ENCODE peak calls at places on chromosomes 16 and 17, in nine cellular contexts. One of them, this sample, is unnamed.

GRCh38 chr16:26952411-26952810 is 114.3 kb upstream of the C16orf82 start:
- DNase-seq in fibroblast of lung: no peak
- DNase-seq in cardiac muscle cell: no peak
- DNase-seq in CD4-positive, alpha-beta memory T cell: no peak
- DNase-seq in stomach: no peak
- DNase-seq in AG04450: no peak
- DNase-seq in psoas muscle: no peak
- DNase-seq in mesendoderm: peak
- DNase-seq in small intestine: no peak
- DNase-seq in this sample: no peak

GRCh38 chr16:22070361-22071351 is 21.7 kb upstream of the VWA3A start:
- DNase-seq in fibroblast of lung: peak
- DNase-seq in cardiac muscle cell: no peak
- DNase-seq in CD4-positive, alpha-beta memory T cell: no peak
- DNase-seq in stomach: peak
- DNase-seq in AG04450: no peak
- DNase-seq in psoas muscle: peak
- DNase-seq in mesendoderm: no peak
- DNase-seq in small intestine: no peak
- DNase-seq in this sample: no peak

GRCh38 chr17:64423881-64424280 is 25.0 kb upstream of the MILR1 start:
- DNase-seq in fibroblast of lung: peak
- DNase-seq in cardiac muscle cell: no peak
- DNase-seq in CD4-positive, alpha-beta memory T cell: no peak
- DNase-seq in stomach: no peak
- DNase-seq in AG04450: no peak
- DNase-seq in psoas muscle: no peak
- DNase-seq in mesendoderm: no peak
- DNase-seq in small intestine: peak
- DNase-seq in this sample: no peak

GRCh38 chr17:77188084-77189066 is 47.6 kb downstream of the SEC14L1 start:
- DNase-seq in fibroblast of lung: peak
- DNase-seq in cardiac muscle cell: no peak
- DNase-seq in CD4-positive, alpha-beta memory T cell: no peak
- DNase-seq in stomach: no peak
- DNase-seq in AG04450: no peak
- DNase-seq in psoas muscle: no peak
- DNase-seq in mesendoderm: no peak
- DNase-seq in small intestine: no peak
- DNase-seq in this sample: no peak

GRCh38 chr17:8004899-8005298 is 2.5 kb downstream of the GUCY2D start:
- DNase-seq in fibroblast of lung: peak
- DNase-seq in cardiac muscle cell: no peak
- DNase-seq in CD4-positive, alpha-beta memory T cell: no peak
- DNase-seq in stomach: no peak
- DNase-seq in AG04450: peak
- DNase-seq in psoas muscle: no peak
- DNase-seq in mesendoderm: peak
- DNase-seq in small intestine: no peak
- DNase-seq in this sample: no peak

GRCh38 chr16:82776466-82777146 is 149.8 kb downstream of the CDH13 start:
- DNase-seq in fibroblast of lung: no peak
- DNase-seq in cardiac muscle cell: no peak
- DNase-seq in CD4-positive, alpha-beta memory T cell: no peak
- DNase-seq in stomach: no peak
- DNase-seq in AG04450: no peak
- DNase-seq in psoas muscle: no peak
- DNase-seq in mesendoderm: no peak
- DNase-seq in small intestine: no peak
- DNase-seq in this sample: no peak

GRCh38 chr17:36726199-36726598 is 124.8 kb downstream of the MRM1 start:
- DNase-seq in fibroblast of lung: no peak
- DNase-seq in cardiac muscle cell: no peak
- DNase-seq in CD4-positive, alpha-beta memory T cell: no peak
- DNase-seq in stomach: no peak
- DNase-seq in AG04450: no peak
- DNase-seq in psoas muscle: no peak
- DNase-seq in mesendoderm: no peak
- DNase-seq in small intestine: no peak
- DNase-seq in this sample: no peak

GRCh38 chr17:47304191-47304590 is 19.6 kb upstream of the EFCAB13 start:
- DNase-seq in fibroblast of lung: no peak
- DNase-seq in cardiac muscle cell: no peak
- DNase-seq in CD4-positive, alpha-beta memory T cell: no peak
- DNase-seq in stomach: no peak
- DNase-seq in AG04450: no peak
- DNase-seq in psoas muscle: no peak
- DNase-seq in mesendoderm: peak
- DNase-seq in small intestine: no peak
- DNase-seq in this sample: no peak

GRCh38 chr16:28317040-28317880 is 24.9 kb downstream of the SBK1 start:
- DNase-seq in fibroblast of lung: peak
- DNase-seq in cardiac muscle cell: peak
- DNase-seq in CD4-positive, alpha-beta memory T cell: peak
- DNase-seq in stomach: peak
- DNase-seq in AG04450: no peak
- DNase-seq in psoas muscle: peak
- DNase-seq in mesendoderm: peak
- DNase-seq in small intestine: peak
- DNase-seq in this sample: no peak

GRCh38 chr17:56824503-56824902 is 9.2 kb downstream of the C17orf67 start:
- DNase-seq in fibroblast of lung: no peak
- DNase-seq in cardiac muscle cell: no peak
- DNase-seq in CD4-positive, alpha-beta memory T cell: no peak
- DNase-seq in stomach: no peak
- DNase-seq in AG04450: no peak
- DNase-seq in psoas muscle: no peak
- DNase-seq in mesendoderm: no peak
- DNase-seq in small intestine: no peak
- DNase-seq in this sample: no peak

GRCh38 chr16:47872228-47872627 is 283.6 kb downstream of the ABCC12 start:
- DNase-seq in fibroblast of lung: no peak
- DNase-seq in cardiac muscle cell: no peak
- DNase-seq in CD4-positive, alpha-beta memory T cell: no peak
- DNase-seq in stomach: no peak
- DNase-seq in AG04450: no peak
- DNase-seq in psoas muscle: no peak
- DNase-seq in mesendoderm: no peak
- DNase-seq in small intestine: no peak
- DNase-seq in this sample: no peak

GRCh38 chr17:44921122-44921882 is 6.0 kb upstream of the GFAP start:
- DNase-seq in fibroblast of lung: no peak
- DNase-seq in cardiac muscle cell: peak
- DNase-seq in CD4-positive, alpha-beta memory T cell: no peak
- DNase-seq in stomach: no peak
- DNase-seq in AG04450: no peak
- DNase-seq in psoas muscle: no peak
- DNase-seq in mesendoderm: peak
- DNase-seq in small intestine: no peak
- DNase-seq in this sample: no peak

GRCh38 chr16:35692824-35693223 is 2233.4 kb downstream of the TP53TG3F start:
- DNase-seq in fibroblast of lung: no peak
- DNase-seq in cardiac muscle cell: no peak
- DNase-seq in CD4-positive, alpha-beta memory T cell: no peak
- DNase-seq in stomach: no peak
- DNase-seq in AG04450: no peak
- DNase-seq in psoas muscle: no peak
- DNase-seq in mesendoderm: no peak
- DNase-seq in small intestine: no peak
- DNase-seq in this sample: no peak

DNA sequence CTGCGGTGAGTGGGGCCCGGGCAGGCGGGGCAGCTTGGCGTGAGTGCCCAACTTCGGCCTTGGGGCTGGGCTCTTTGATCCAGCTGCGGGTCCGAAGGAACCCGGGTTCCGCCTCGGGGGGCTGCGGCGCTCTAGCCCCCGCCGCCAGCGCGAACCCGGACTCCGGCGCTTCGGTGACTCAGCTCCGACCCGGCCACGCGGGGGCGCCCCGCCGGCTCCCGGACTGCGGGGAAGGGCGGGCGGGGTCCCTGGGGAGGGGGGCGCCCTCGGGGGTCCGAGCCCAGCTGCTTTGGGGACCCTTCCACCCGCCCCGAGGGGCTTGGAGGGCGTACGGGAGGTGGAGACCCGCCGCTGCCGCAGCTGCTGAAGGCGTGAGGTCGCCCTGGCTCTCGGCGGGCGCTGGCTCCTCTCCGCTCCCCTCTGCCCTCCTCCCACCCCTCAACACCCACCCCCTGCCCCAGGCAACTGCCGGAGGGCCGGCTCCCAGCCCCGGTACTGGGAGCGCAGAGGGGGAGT is 461 bp downstream of the CPNE2 start:
- DNase-seq in fibroblast of lung: no peak
- DNase-seq in cardiac muscle cell: peak
- DNase-seq in CD4-positive, alpha-beta memory T cell: no peak
- DNase-seq in stomach: peak
- DNase-seq in AG04450: no peak
- DNase-seq in psoas muscle: peak
- DNase-seq in mesendoderm: peak
- DNase-seq in small intestine: peak
- DNase-seq in this sample: no peak
- H3K27ac ChIP-seq in fibroblast of lung: no peak
- H3K27ac ChIP-seq in cardiac muscle cell: no peak
- H3K27ac ChIP-seq in CD4-positive, alpha-beta memory T cell: no peak
- H3K27ac ChIP-seq in stomach: peak
- H3K27ac ChIP-seq in AG04450: no peak
- H3K27ac ChIP-seq in psoas muscle: peak
- H3K27ac ChIP-seq in mesendoderm: no peak
- H3K27ac ChIP-seq in small intestine: peak
- H3K27ac ChIP-seq in this sample: no peak

GRCh38 chr17:28159004-28159403 is 116.5 kb downstream of the NLK start:
- DNase-seq in fibroblast of lung: no peak
- DNase-seq in cardiac muscle cell: no peak
- DNase-seq in CD4-positive, alpha-beta memory T cell: no peak
- DNase-seq in stomach: no peak
- DNase-seq in AG04450: no peak
- DNase-seq in psoas muscle: no peak
- DNase-seq in mesendoderm: no peak
- DNase-seq in small intestine: no peak
- DNase-seq in this sample: no peak

GRCh38 chr17:28159924-28160323 is 117.4 kb downstream of the NLK start:
- DNase-seq in fibroblast of lung: no peak
- DNase-seq in cardiac muscle cell: no peak
- DNase-seq in CD4-positive, alpha-beta memory T cell: no peak
- DNase-seq in stomach: no peak
- DNase-seq in AG04450: no peak
- DNase-seq in psoas muscle: no peak
- DNase-seq in mesendoderm: no peak
- DNase-seq in small intestine: no peak
- DNase-seq in this sample: no peak

GRCh38 chr17:28166478-28166877 is 124.0 kb downstream of the NLK start:
- DNase-seq in fibroblast of lung: no peak
- DNase-seq in cardiac muscle cell: no peak
- DNase-seq in CD4-positive, alpha-beta memory T cell: no peak
- DNase-seq in stomach: no peak
- DNase-seq in AG04450: no peak
- DNase-seq in psoas muscle: no peak
- DNase-seq in mesendoderm: no peak
- DNase-seq in small intestine: no peak
- DNase-seq in this sample: no peak

GRCh38 chr17:28160610-28161009 is 118.1 kb downstream of the NLK start:
- DNase-seq in fibroblast of lung: no peak
- DNase-seq in cardiac muscle cell: no peak
- DNase-seq in CD4-positive, alpha-beta memory T cell: no peak
- DNase-seq in stomach: no peak
- DNase-seq in AG04450: no peak
- DNase-seq in psoas muscle: no peak
- DNase-seq in mesendoderm: no peak
- DNase-seq in small intestine: no peak
- DNase-seq in this sample: no peak
- H3K27ac ChIP-seq in fibroblast of lung: no peak
- H3K27ac ChIP-seq in cardiac muscle cell: no peak
- H3K27ac ChIP-seq in CD4-positive, alpha-beta memory T cell: no peak
- H3K27ac ChIP-seq in stomach: no peak
- H3K27ac ChIP-seq in AG04450: no peak
- H3K27ac ChIP-seq in psoas muscle: no peak
- H3K27ac ChIP-seq in mesendoderm: no peak
- H3K27ac ChIP-seq in small intestine: no peak
- H3K27ac ChIP-seq in this sample: no peak

GRCh38 chr16:51289336-51289735 is 138.3 kb upstream of the SALL1 start:
- DNase-seq in fibroblast of lung: no peak
- DNase-seq in cardiac muscle cell: no peak
- DNase-seq in CD4-positive, alpha-beta memory T cell: no peak
- DNase-seq in stomach: no peak
- DNase-seq in AG04450: no peak
- DNase-seq in psoas muscle: no peak
- DNase-seq in mesendoderm: no peak
- DNase-seq in small intestine: no peak
- DNase-seq in this sample: no peak

GRCh38 chr16:51290886-51291285 is 139.8 kb upstream of the SALL1 start:
- DNase-seq in fibroblast of lung: no peak
- DNase-seq in cardiac muscle cell: no peak
- DNase-seq in CD4-positive, alpha-beta memory T cell: no peak
- DNase-seq in stomach: no peak
- DNase-seq in AG04450: no peak
- DNase-seq in psoas muscle: no peak
- DNase-seq in mesendoderm: peak
- DNase-seq in small intestine: no peak
- DNase-seq in this sample: no peak

GRCh38 chr16:51286272-51286671 is 135.2 kb upstream of the SALL1 start:
- DNase-seq in fibroblast of lung: no peak
- DNase-seq in cardiac muscle cell: no peak
- DNase-seq in CD4-positive, alpha-beta memory T cell: no peak
- DNase-seq in stomach: no peak
- DNase-seq in AG04450: no peak
- DNase-seq in psoas muscle: no peak
- DNase-seq in mesendoderm: no peak
- DNase-seq in small intestine: no peak
- DNase-seq in this sample: no peak

GRCh38 chr16:51287231-51287630 is 136.2 kb upstream of the SALL1 start:
- DNase-seq in fibroblast of lung: no peak
- DNase-seq in cardiac muscle cell: no peak
- DNase-seq in CD4-positive, alpha-beta memory T cell: no peak
- DNase-seq in stomach: no peak
- DNase-seq in AG04450: no peak
- DNase-seq in psoas muscle: no peak
- DNase-seq in mesendoderm: no peak
- DNase-seq in small intestine: no peak
- DNase-seq in this sample: no peak

DNA sequence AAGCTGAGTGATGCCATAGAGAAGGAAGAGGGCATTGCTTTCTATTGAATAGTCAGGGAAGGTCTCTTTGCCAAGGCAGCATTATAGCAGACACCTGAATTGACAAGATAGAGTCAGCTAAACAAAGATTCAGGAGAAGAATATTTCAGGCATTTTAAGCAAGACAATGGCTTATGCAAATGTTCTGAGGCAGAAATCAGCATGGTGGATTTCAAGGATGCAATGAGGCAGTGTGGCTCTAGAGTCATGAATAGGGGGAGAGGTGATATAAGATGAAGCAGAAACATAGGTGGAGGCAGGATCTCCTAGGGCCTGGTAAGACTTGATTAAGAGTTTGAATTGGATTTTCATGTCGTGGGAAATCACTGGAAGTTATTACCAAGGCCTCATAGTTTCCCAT is 139.3 kb upstream of the SALL1 start:
- DNase-seq in fibroblast of lung: no peak
- DNase-seq in cardiac muscle cell: no peak
- DNase-seq in CD4-positive, alpha-beta memory T cell: no peak
- DNase-seq in stomach: no peak
- DNase-seq in AG04450: no peak
- DNase-seq in psoas muscle: no peak
- DNase-seq in mesendoderm: peak
- DNase-seq in small intestine: no peak
- DNase-seq in this sample: no peak
- H3K27ac ChIP-seq in fibroblast of lung: no peak
- H3K27ac ChIP-seq in cardiac muscle cell: no peak
- H3K27ac ChIP-seq in CD4-positive, alpha-beta memory T cell: no peak
- H3K27ac ChIP-seq in stomach: no peak
- H3K27ac ChIP-seq in AG04450: no peak
- H3K27ac ChIP-seq in psoas muscle: no peak
- H3K27ac ChIP-seq in mesendoderm: no peak
- H3K27ac ChIP-seq in small intestine: no peak
- H3K27ac ChIP-seq in this sample: no peak

GRCh38 chr16:75105306-75106061 is 11.1 kb downstream of the LDHD start:
- DNase-seq in fibroblast of lung: peak
- DNase-seq in cardiac muscle cell: no peak
- DNase-seq in CD4-positive, alpha-beta memory T cell: no peak
- DNase-seq in stomach: no peak
- DNase-seq in AG04450: peak
- DNase-seq in psoas muscle: no peak
- DNase-seq in mesendoderm: no peak
- DNase-seq in small intestine: no peak
- DNase-seq in this sample: no peak
- H3K27ac ChIP-seq in fibroblast of lung: no peak
- H3K27ac ChIP-seq in cardiac muscle cell: no peak
- H3K27ac ChIP-seq in CD4-positive, alpha-beta memory T cell: no peak
- H3K27ac ChIP-seq in stomach: no peak
- H3K27ac ChIP-seq in AG04450: peak
- H3K27ac ChIP-seq in psoas muscle: peak
- H3K27ac ChIP-seq in mesendoderm: no peak
- H3K27ac ChIP-seq in small intestine: peak
- H3K27ac ChIP-seq in this sample: no peak